ENCODE peak calls at places on chromosomes 11 and 22, in four cellular contexts. Q is ovary, H is H1, X is body of pancreas. P is an unnamed sample. For H3K27me3 and H3K4me1, the result is how much of the 10 kb centered on the place peaks cover.

GRCh38 chr11:78465169-78465942 is 47.7 kb upstream of the GAB2 start:
- DNase-seq in H (no peak), Q (no peak), X (no peak), P (no peak)

GRCh38 chr11:133134561-133135173 is 397.6 kb downstream of the OPCML start:
- DNase-seq in Q (no peak), X (peak), H (peak), P (no peak)

GRCh38 chr11:969651-970205 is 44.1 kb downstream of the AP2A2 start:
- DNase-seq in H (no peak), X (no peak), Q (no peak), P (no peak)

GRCh38 chr11:66976048-66976467 is 954 bp downstream of the C11orf86 start:
- DNase-seq in H (peak), X (no peak), Q (no peak), P (no peak)

GRCh38 chr11:33266418-33267215 is 9.4 kb downstream of the HIPK3 start:
- DNase-seq in Q (peak), X (peak), H (no peak), P (no peak)

GRCh38 chr11:71127806-71128205 is 124.6 kb downstream of the SHANK2 start:
- DNase-seq in Q (no peak), X (no peak), H (no peak), P (no peak)

GRCh38 chr11:60859616-60860250 is 4.0 kb upstream of the PTGDR2 start:
- DNase-seq in H (no peak), X (no peak), Q (no peak), P (no peak)

GRCh38 chr11:107576497-107577086 is 11.1 kb upstream of the ALKBH8 start:
- DNase-seq in Q (peak), H (no peak), X (peak), P (no peak)

GRCh38 chr11:116529681-116530080 is 243.1 kb downstream of the BUD13 start:
- DNase-seq in Q (no peak), H (no peak), X (no peak), P (no peak)

GRCh38 chr11:83033367-83033766 is 38.3 kb downstream of the RAB30 start:
- DNase-seq in Q (no peak), H (no peak), X (no peak), P (no peak)

GRCh38 chr22:41352058-41352457 is 29.7 kb upstream of the TEF start:
- DNase-seq in X (no peak), Q (no peak), H (no peak), P (no peak)

GRCh38 chr11:44307340-44308099 is 2.4 kb downstream of the ALX4 start:
- DNase-seq in X (no peak), Q (no peak), H (no peak), P (no peak)

GRCh38 chr11:68396526-68396925 is 64.0 kb upstream of the PPP6R3 start:
- DNase-seq in X (no peak), Q (no peak), H (no peak), P (no peak)

GRCh38 chr11:19775622-19776021 is 63.0 kb downstream of the NAV2 start:
- DNase-seq in X (no peak), Q (no peak), H (no peak), P (no peak)

GRCh38 chr11:121890377-121890776 is 225.6 kb downstream of the BLID start:
- DNase-seq in Q (no peak), H (no peak), X (no peak), P (no peak)

GRCh38 chr11:122104381-122104780 is 11.6 kb downstream of the BLID start:
- DNase-seq in Q (no peak), X (no peak), H (no peak), P (no peak)

GRCh38 chr22:44632823-44633478 is 69.1 kb upstream of the PRR5 start:
- DNase-seq in X (no peak), Q (no peak), H (no peak), P (no peak)

GRCh38 chr11:108803781-108804180 is 138.9 kb downstream of the DDX10 start:
- DNase-seq in X (no peak), H (no peak), Q (no peak), P (no peak)

GRCh38 chr11:64334764-64335741 is 5.0 kb upstream of the CCDC88B start:
- DNase-seq in H (no peak), Q (no peak), X (peak), P (no peak)

GRCh38 chr22:30132290-30132996 is 52.2 kb downstream of the HORMAD2 start:
- DNase-seq in H (no peak), Q (no peak), X (no peak), P (no peak)

GRCh38 chr11:33761471-33761870 is 12.8 kb downstream of the FBXO3 start:
- DNase-seq in H (no peak), X (no peak), Q (no peak), P (no peak)

GRCh38 chr22:34951212-34951611 is 114.7 kb upstream of the ISX start:
- DNase-seq in H (no peak), X (no peak), Q (no peak), P (no peak)

GRCh38 chr11:30186748-30187147 is 44.1 kb upstream of the FSHB start:
- DNase-seq in X (no peak), H (no peak), Q (no peak), P (no peak)

GRCh38 chr11:67673902-67674301 is 521 bp downstream of the ALDH3B2 start:
- DNase-seq in H (no peak), Q (no peak), X (no peak), P (no peak)

GRCh38 chr11:67499808-67500793 is 5.1 kb downstream of the PITPNM1 start:
- DNase-seq in X (no peak), H (no peak), Q (no peak), P (no peak)

GRCh38 chr11:106305458-106305857 is 228.0 kb downstream of the AASDHPPT start:
- DNase-seq in Q (no peak), H (no peak), X (no peak), P (no peak)

GRCh38 chr11:76696756-76697155 is 26.2 kb upstream of the LRRC32 start:
- DNase-seq in Q (no peak), X (no peak), H (no peak), P (no peak)

GRCh38 chr11:116193321-116194114 is 579.3 kb downstream of the BUD13 start:
- DNase-seq in X (peak), H (no peak), Q (peak), P (no peak)

GRCh38 chr11:121575250-121575962 is 122.6 kb upstream of the SORL1-AS1 start:
- DNase-seq in X (peak), H (no peak), Q (peak), P (peak)

GRCh38 chr11:12200359-12201015 is 90.1 kb downstream of the MICAL2 start:
- DNase-seq in H (no peak), Q (no peak), X (peak), P (no peak)

GRCh38 chr11:8263769-8264410 is at the start of gene LMO1:
- DNase-seq in X (peak), H (no peak), Q (peak), P (no peak)

GRCh38 chr11:92765965-92766371 is 203.5 kb upstream of the MTNR1B start:
- DNase-seq in X (no peak), Q (no peak), H (no peak), P (no peak)

GRCh38 chr11:116357769-116358544 is 414.8 kb downstream of the BUD13 start:
- DNase-seq in H (peak), X (no peak), Q (no peak), P (no peak)

GRCh38 chr11:76203937-76204336 is 2.4 kb downstream of the WNT11 start:
- DNase-seq in Q (no peak), H (no peak), X (no peak), P (no peak)

GRCh38 chr22:20427945-20428417 is 9.6 kb downstream of the SCARF2 start:
- DNase-seq in H (no peak), X (no peak), Q (no peak), P (no peak)
- H3K27me3 ChIP-seq in H (under half), X (under half), Q (under half), P (under half)

DNA sequence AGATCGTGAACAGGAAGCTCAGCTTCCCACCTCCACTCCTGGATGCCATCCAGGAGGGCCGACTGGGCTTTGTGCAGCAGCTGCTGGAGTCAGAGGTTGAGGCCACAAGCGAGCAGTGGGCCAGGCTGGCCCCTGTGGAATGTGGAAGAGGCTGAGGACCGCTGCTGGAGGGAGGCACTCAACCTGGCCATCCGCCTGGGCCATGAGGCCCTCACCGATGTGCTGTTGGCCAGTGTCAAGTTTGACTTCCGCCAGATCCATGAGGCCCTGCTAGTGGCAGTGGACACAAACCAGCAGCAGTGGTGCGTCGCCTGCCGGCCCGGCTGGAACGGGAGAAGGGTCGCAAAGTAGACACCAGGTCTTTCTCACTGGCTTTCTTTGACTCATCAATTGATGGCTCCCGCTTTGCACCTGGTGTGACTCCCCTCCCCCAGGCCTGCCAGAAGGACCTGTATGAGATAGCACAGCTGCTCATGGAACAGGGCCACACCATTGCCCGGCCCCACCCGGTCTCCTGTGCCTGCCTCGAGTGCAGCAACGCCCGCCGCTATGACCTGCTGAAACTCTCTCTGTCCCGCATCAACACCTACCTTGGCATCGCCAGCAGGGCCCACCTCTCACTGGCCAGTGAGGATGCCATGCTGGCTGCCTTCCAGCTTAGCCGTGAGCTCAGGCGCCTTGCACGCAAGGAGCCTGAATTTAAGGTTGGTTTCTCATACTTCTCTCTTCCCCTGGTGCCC is 24.9 kb downstream of the ART5 start:
- DNase-seq in H (no peak), X (no peak), Q (no peak), P (no peak)
- TF ChIP-seq POLR2A in H (no peak), X (no peak), Q (no peak), P (no peak)

GRCh38 chr11:114156766-114157165 is 97.3 kb downstream of the ZBTB16 start:
- DNase-seq in H (no peak), Q (no peak), X (no peak), P (no peak)
- H3K4me1 ChIP-seq in H (under half), Q (under half), X (half or more), P (half or more)

DNA sequence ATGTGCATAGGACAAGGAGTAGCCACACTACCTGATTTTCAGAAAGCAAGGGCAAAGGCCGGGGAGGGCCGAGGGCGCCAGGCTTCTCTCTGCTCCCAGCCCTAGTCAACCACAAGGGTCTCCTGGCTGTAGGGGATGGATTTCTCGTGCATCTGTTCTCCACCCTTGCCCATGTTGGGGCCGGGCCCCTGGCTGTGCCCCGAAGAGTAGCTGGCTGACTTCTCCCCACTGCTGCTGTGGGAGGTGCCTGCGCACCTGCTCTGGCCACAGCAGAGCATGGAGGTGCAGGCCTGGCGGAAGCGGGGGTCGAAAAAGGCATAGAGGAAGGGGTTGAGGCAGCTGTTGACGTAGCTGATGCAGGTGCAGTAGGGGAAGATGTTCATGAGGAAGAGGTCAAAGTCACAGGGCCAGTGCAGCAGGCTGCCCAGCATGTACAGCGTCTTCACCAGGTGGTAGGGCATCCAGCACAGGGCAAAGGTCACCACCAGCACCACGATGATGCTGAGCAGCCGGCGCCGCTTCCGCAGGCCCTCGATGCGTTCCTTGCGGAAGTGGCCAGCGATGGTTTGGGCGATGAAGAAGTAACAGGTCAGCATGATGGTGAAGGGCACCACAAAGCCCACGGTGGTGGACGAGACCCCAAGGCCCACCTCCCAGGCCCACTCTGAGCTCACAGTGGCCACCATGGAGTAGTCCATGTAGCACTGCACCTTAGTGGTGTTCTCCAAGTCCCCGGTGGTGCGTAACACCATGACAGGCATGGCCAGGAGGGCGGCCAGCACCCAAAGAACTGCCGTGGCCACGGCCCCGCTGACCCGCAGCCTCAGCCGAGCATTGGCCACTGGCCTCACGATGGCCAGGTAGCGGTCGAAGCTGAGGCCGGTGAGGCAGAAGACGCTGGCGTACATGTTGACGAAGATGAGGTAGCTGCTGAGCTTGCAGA is 1.0 kb downstream of the APLNR start:
- DNase-seq in X (no peak), Q (no peak), H (no peak), P (no peak)
- H3K27me3 ChIP-seq in X (under half), Q (under half), H (under half), P (under half)

GRCh38 chr22:43013355-43014061 is 1.4 kb downstream of the PACSIN2 start:
- DNase-seq in H (no peak), X (peak), Q (no peak), P (no peak)
- TF ChIP-seq POLR2A in H (no peak), X (no peak), Q (no peak), P (no peak)

GRCh38 chr11:27627979-27628378 is 72.3 kb downstream of the BDNF start:
- DNase-seq in H (no peak), Q (no peak), X (no peak), P (no peak)

GRCh38 chr11:27623945-27624523 is 76.2 kb downstream of the BDNF start:
- DNase-seq in Q (no peak), H (no peak), X (no peak), P (no peak)

GRCh38 chr11:27626269-27626937 is 73.9 kb downstream of the BDNF start:
- DNase-seq in X (no peak), Q (no peak), H (no peak), P (no peak)

GRCh38 chr11:27626938-27627586 is 73.2 kb downstream of the BDNF start:
- DNase-seq in Q (no peak), X (no peak), H (no peak), P (no peak)

GRCh38 chr11:27625347-27625912 is 74.8 kb downstream of the BDNF start:
- DNase-seq in X (no peak), Q (no peak), H (no peak), P (no peak)
- H3K4me1 ChIP-seq in X (under half), Q (under half), H (under half), P (under half)

DNA sequence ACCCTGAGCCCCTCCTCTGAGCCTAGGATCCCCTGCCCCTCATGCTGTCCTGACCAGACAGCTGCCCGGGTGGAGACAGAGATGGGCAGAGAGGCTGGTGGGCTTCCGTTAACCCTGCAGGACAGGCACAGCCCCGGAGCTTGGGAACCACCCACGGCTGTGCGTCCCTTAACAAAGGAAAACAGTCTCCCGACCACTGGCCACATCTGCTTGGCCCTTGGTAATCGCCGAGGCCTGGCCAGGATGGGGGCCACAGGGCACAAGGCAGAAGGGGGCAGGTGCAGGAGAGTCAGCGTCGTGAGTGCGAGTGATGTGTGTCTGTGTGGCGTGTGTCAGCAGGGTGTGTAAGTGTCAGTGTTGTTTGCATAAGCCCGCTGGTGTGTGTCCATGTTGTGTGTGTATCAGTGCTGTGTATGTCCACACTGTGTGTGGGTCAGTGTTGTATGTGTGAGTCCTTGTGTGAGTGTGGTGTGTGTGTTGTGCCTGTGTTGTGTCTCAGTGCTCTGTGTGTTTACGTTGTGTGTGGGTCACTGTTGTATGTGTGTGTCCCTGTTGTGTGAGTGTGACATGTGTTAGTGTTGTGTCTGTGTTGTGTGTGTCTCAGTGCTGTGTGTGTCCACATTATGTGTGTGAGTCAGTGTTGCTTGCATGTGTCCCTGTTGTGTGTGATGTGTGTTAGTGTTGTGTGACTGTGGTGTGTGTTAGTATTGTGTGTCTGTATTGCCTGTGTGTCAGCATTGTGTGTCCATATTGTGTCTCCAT is 369.5 kb downstream of the BRD1 start:
- DNase-seq in X (no peak), Q (no peak), H (no peak), P (no peak)
- H3K27me3 ChIP-seq in X (under half), Q (under half), H (under half), P (under half)

DNA sequence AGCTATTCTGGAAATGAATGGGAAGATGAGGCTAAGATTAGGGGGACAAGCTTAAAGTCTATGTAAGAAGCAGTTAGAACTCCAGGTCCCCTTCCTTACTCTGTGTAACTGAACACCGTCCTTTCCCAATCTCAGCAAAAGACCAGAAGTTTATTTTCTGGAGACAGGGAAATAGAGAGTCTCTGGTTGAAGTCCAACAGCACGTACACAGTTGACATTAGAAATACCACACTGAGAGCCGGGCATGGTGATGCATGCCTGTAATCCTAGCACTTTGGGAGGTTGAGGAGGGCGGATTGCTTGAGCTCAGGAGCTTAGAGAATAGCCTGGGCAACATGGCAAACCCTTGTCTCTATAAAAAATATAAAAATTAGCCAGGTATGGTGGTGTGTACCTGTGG is 94.0 kb downstream of the CD44 start:
- DNase-seq in Q (no peak), H (no peak), X (no peak), P (no peak)
- TF ChIP-seq POLR2A in Q (no peak), H (no peak), X (no peak), P (no peak)

P was measured in vagina.